ENCODE peak calls at places on chromosomes 1 and 21, in five cellular contexts. One of them, this sample, is unnamed.

GRCh38 chr1:22855668-22856606 is 116.7 kb downstream of the LACTBL1 start:
- DNase-seq in K562: no peak
- DNase-seq in HepG2: no peak
- DNase-seq in GM12878: no peak
- DNase-seq in H1: no peak
- DNase-seq in this sample: no peak

GRCh38 chr1:168092566-168093355 is 44.0 kb downstream of the GPR161 start:
- DNase-seq in K562: no peak
- DNase-seq in HepG2: peak; percentile 46
- DNase-seq in GM12878: no peak
- DNase-seq in H1: no peak
- DNase-seq in this sample: peak; percentile 56

GRCh38 chr1:112934562-112934952 is 21.4 kb downstream of the SLC16A1 start:
- DNase-seq in K562: no peak
- DNase-seq in HepG2: no peak
- DNase-seq in GM12878: no peak
- DNase-seq in H1: no peak
- DNase-seq in this sample: no peak

GRCh38 chr1:50976890-50977574 is 7.0 kb downstream of the CDKN2C start:
- DNase-seq in K562: peak; percentile 78
- DNase-seq in HepG2: peak; percentile 36
- DNase-seq in GM12878: no peak
- DNase-seq in H1: no peak
- DNase-seq in this sample: no peak

GRCh38 chr1:179369751-179370341 is 4.1 kb downstream of the AXDND1 start:
- DNase-seq in K562: peak; percentile 63
- DNase-seq in HepG2: peak; percentile 53
- DNase-seq in GM12878: peak; percentile 33
- DNase-seq in H1: peak; percentile 1
- DNase-seq in this sample: peak; percentile 47

GRCh38 chr1:155553349-155553748 is 9.3 kb downstream of the ASH1L start:
- DNase-seq in K562: peak; percentile 18
- DNase-seq in HepG2: no peak
- DNase-seq in GM12878: no peak
- DNase-seq in H1: no peak
- DNase-seq in this sample: no peak

GRCh38 chr1:14184346-14184963 is 414.0 kb upstream of the KAZN start:
- DNase-seq in K562: no peak
- DNase-seq in HepG2: no peak
- DNase-seq in GM12878: no peak
- DNase-seq in H1: no peak
- DNase-seq in this sample: no peak

GRCh38 chr1:171172471-171172870 is 12.6 kb upstream of the FMO2 start:
- DNase-seq in K562: no peak
- DNase-seq in HepG2: no peak
- DNase-seq in GM12878: no peak
- DNase-seq in H1: no peak
- DNase-seq in this sample: no peak

GRCh38 chr1:227943354-227943753 is 4.4 kb downstream of the WNT9A start:
- DNase-seq in K562: no peak
- DNase-seq in HepG2: no peak
- DNase-seq in GM12878: no peak
- DNase-seq in H1: no peak
- DNase-seq in this sample: no peak

GRCh38 chr1:15584489-15585363 is at the start of gene AGMAT:
- DNase-seq in K562: no peak
- DNase-seq in HepG2: peak; percentile 91
- DNase-seq in GM12878: no peak
- DNase-seq in H1: peak; percentile 76
- DNase-seq in this sample: peak; percentile 31

GRCh38 chr21:41678016-41678935 is 88.6 kb downstream of the RIPK4 start:
- DNase-seq in K562: no peak
- DNase-seq in HepG2: peak; percentile 89
- DNase-seq in GM12878: no peak
- DNase-seq in H1: no peak
- DNase-seq in this sample: peak; percentile 98

GRCh38 chr1:244352156-244352830 is 99.4 kb downstream of the ADSS2 start:
- DNase-seq in K562: no peak
- DNase-seq in HepG2: no peak
- DNase-seq in GM12878: no peak
- DNase-seq in H1: no peak
- DNase-seq in this sample: no peak
- TF ChIP-seq JUND in K562: no peak
- TF ChIP-seq JUND in HepG2: no peak
- TF ChIP-seq JUND in GM12878: no peak
- TF ChIP-seq JUND in H1: no peak
- TF ChIP-seq JUND in this sample: no peak

GRCh38 chr1:4309676-4310320 is 344.6 kb upstream of the AJAP1 start:
- DNase-seq in K562: no peak
- DNase-seq in HepG2: no peak
- DNase-seq in GM12878: no peak
- DNase-seq in H1: no peak
- DNase-seq in this sample: no peak
- TF ChIP-seq JUND in K562: no peak
- TF ChIP-seq JUND in HepG2: no peak
- TF ChIP-seq JUND in GM12878: no peak
- TF ChIP-seq JUND in H1: no peak
- TF ChIP-seq JUND in this sample: no peak

GRCh38 chr1:8094481-8095241 is 68.6 kb upstream of the ERRFI1 start:
- DNase-seq in K562: no peak
- DNase-seq in HepG2: peak; percentile 79
- DNase-seq in GM12878: no peak
- DNase-seq in H1: no peak
- DNase-seq in this sample: no peak

GRCh38 chr1:8095584-8095983 is 69.5 kb upstream of the ERRFI1 start:
- DNase-seq in K562: no peak
- DNase-seq in HepG2: no peak
- DNase-seq in GM12878: no peak
- DNase-seq in H1: no peak
- DNase-seq in this sample: no peak

GRCh38 chr1:8097077-8097799 is 71.1 kb upstream of the ERRFI1 start:
- DNase-seq in K562: no peak
- DNase-seq in HepG2: peak; percentile 74
- DNase-seq in GM12878: peak; percentile 79
- DNase-seq in H1: no peak
- DNase-seq in this sample: no peak

GRCh38 chr1:8097908-8098307 is 71.8 kb upstream of the ERRFI1 start:
- DNase-seq in K562: no peak
- DNase-seq in HepG2: no peak
- DNase-seq in GM12878: no peak
- DNase-seq in H1: no peak
- DNase-seq in this sample: no peak

DNA sequence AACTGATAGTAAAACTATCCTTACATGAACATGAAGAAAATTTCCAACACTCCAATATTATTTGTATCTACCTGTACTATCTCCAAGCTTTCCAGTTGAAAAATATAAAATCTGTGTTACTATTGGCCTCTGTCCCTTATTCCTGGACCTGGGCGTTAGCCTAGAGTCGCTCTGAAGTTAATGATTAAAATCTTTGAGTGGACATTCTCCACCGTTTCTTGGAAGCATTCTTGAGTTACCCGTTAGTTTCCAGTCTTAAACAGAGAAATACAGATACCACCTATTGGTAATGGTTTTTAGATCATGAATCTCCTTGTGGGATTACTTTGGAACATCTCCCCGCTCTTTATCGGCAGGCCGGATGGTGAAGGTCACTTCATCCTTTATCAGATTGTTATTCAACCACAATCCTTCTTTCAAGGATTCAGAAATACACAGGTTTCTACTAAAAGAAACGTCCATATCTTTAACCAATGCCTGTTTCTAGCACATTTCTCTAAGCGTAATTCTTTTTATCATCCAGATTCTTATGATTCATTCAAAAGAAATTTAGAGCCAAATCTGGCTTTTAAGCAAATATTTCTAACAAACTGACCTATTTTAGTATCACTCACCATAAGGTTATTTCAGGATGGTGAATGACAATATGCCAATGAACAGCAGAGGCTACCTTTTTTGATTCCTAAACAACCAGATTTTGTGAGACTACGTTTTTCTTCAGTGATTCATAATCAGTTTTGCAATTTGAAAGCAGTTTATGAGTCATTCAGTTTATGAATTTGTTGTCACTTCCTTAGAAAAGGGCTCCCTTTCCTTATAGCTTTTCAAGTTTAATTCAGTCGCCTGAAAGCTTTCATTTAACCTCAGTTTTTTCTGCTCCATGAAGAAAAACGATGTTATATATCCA is 70.2 kb upstream of the ERRFI1 start:
- DNase-seq in K562: no peak
- DNase-seq in HepG2: no peak
- DNase-seq in GM12878: peak; percentile 37
- DNase-seq in H1: no peak
- DNase-seq in this sample: no peak
- TF ChIP-seq JUND in K562: peak; percentile 47
- TF ChIP-seq JUND in HepG2: no peak
- TF ChIP-seq JUND in GM12878: no peak
- TF ChIP-seq JUND in H1: no peak
- TF ChIP-seq JUND in this sample: no peak

DNA sequence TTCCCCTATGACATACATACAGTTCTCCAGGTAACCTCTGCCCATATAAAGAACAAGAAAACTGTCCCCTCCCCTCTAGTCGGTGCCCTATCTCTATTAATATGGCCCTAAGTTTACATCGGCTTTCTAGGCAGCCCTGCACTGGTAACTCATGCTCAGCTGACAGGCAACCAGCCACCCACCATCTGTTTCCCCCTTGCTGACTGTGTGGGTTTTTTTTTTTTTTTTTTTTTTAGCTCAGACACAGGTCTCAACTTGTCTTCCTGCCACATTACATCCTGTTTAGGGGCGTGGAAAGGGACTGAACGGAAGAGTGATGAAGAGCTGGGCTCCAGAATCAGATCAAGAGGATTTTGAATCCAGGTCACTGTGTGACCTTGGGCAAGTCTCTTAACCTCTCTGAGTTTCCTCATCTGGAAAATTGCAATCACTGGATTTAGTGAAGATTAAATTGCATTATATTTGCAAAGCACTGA is 14.0 kb downstream of the LAPTM5 start:
- DNase-seq in K562: no peak
- DNase-seq in HepG2: no peak
- DNase-seq in GM12878: peak; percentile 82
- DNase-seq in H1: no peak
- DNase-seq in this sample: no peak
- TF ChIP-seq JUND in K562: no peak
- TF ChIP-seq JUND in HepG2: no peak
- TF ChIP-seq JUND in GM12878: no peak
- TF ChIP-seq JUND in H1: no peak
- TF ChIP-seq JUND in this sample: no peak

DNA sequence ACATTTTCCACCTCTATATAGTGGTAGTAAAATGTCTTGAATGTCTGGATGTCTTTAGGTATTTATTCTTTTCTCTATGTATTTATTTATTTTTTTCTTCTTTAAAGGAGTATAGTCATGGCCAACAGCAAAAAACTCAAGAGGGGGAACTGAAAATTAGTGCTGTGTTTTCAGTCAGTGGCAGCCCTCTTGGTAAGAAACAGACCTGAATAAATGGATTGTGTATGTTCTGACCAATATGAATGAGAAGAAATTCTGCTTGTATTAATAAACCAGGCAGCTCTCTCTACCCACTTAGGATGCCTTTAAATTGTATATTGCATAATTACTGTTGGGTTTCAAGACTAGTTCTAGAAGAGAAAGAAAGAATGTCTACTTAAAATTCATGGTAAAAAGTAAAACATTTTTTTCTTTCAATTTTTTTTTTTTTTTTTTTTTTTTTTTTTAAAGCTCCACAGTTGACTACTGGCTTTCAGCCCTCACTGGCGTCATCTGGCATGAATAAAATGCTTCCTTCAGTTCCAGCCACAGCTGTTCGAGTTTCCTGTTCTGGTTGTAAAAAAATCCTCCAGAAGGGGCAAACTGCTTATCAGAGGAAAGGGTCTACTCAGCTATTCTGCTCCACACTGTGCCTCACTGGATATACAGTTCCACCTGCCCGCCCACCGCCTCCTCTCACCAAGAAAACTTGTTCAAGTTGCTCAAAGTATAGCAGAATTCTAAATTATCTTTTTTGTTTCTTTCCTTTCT is 101.6 kb downstream of the ZMYM4 start:
- DNase-seq in K562: peak; percentile 24
- DNase-seq in HepG2: no peak
- DNase-seq in GM12878: no peak
- DNase-seq in H1: no peak
- DNase-seq in this sample: no peak
- TF ChIP-seq JUND in K562: no peak
- TF ChIP-seq JUND in HepG2: no peak
- TF ChIP-seq JUND in GM12878: no peak
- TF ChIP-seq JUND in H1: no peak
- TF ChIP-seq JUND in this sample: no peak

GRCh38 chr1:37398096-37398495 is 76.3 kb upstream of the ZC3H12A start:
- DNase-seq in K562: no peak
- DNase-seq in HepG2: no peak
- DNase-seq in GM12878: no peak
- DNase-seq in H1: no peak
- DNase-seq in this sample: no peak
- TF ChIP-seq JUND in K562: no peak
- TF ChIP-seq JUND in HepG2: no peak
- TF ChIP-seq JUND in GM12878: no peak
- TF ChIP-seq JUND in H1: no peak
- TF ChIP-seq JUND in this sample: no peak

This sample was measured in T47D.